ENCODE peak calls at places on chromosomes 16 and 17, in seven cellular contexts. C, Y, D, B, X, P and O are unnamed samples.

GRCh38 chr17:45731459-45731858 is 52.7 kb upstream of the CRHR1 start:
- DNase-seq in C (no peak), Y (no peak), D (no peak), B (no peak), X (no peak), P (no peak), O (no peak)

GRCh38 chr17:82820278-82821251 is 19.3 kb downstream of the ZNF750 start:
- DNase-seq in C (no peak), Y (no peak), D (peak), B (peak), X (no peak), P (no peak), O (peak)

GRCh38 chr17:72321886-72322285 is 201.1 kb downstream of the SOX9 start:
- DNase-seq in C (no peak), Y (no peak), D (no peak), B (no peak), X (no peak), P (no peak), O (no peak)

GRCh38 chr17:7885357-7886226 is 3.0 kb upstream of the CHD3 start:
- DNase-seq in C (peak), Y (no peak), D (peak), B (peak), X (peak), P (peak), O (peak)

GRCh38 chr17:36856921-36857381 is 80.3 kb upstream of the LHX1 start:
- DNase-seq in C (no peak), Y (no peak), D (no peak), B (no peak), X (no peak), P (no peak), O (no peak)

GRCh38 chr16:79437764-79438728 is 162.5 kb downstream of the MAF start:
- DNase-seq in C (no peak), Y (no peak), D (no peak), B (no peak), X (peak), P (peak), O (peak)

GRCh38 chr17:1196946-1197345 is 17.2 kb upstream of the ABR start:
- DNase-seq in C (no peak), Y (no peak), D (no peak), B (no peak), X (no peak), P (no peak), O (no peak)

GRCh38 chr16:15597135-15597534 is 45.8 kb downstream of the MARF1 start:
- DNase-seq in C (no peak), Y (no peak), D (no peak), B (no peak), X (no peak), P (no peak), O (no peak)

GRCh38 chr17:80443498-80443897 is 28.5 kb downstream of the ENDOV start:
- DNase-seq in C (no peak), Y (no peak), D (no peak), B (no peak), X (no peak), P (no peak), O (no peak)

GRCh38 chr17:61475726-61476125 is 23.5 kb downstream of the TBX4 start:
- DNase-seq in C (no peak), Y (no peak), D (no peak), B (no peak), X (no peak), P (no peak), O (peak)

GRCh38 chr16:78957328-78958100 is 643.0 kb downstream of the MAF start:
- DNase-seq in C (no peak), Y (no peak), D (no peak), B (no peak), X (no peak), P (no peak), O (no peak)